ENCODE peak calls at places on chromosomes 12 and 14, in four cellular contexts. H is stimulated activated CD4-positive, alpha-beta T cell treated with anti-CD3 and anti-CD28 coated beads, Interleukin-2, amount 100 ng/mL, for 24 hours; Q is Calu3; L is esophagus squamous epithelium. K is an unnamed sample.

GRCh38 chr14:35374273-35374681 is 30.3 kb downstream of the NFKBIA start:
- DNase-seq in H (no peak), Q (peak; percentile 62), L (no peak), K (no peak)

GRCh38 chr14:92362781-92363235 is 39.8 kb downstream of the SLC24A4 start:
- DNase-seq in H (no peak), Q (peak; percentile 37), L (no peak), K (no peak)

GRCh38 chr12:120483621-120484020 is 12.3 kb upstream of the DYNLL1 start:
- DNase-seq in H (no peak), Q (no peak), L (no peak), K (no peak)

GRCh38 chr12:46430340-46430948 is 57.9 kb upstream of the SLC38A2 start:
- DNase-seq in H (no peak), Q (peak; percentile 20), L (no peak), K (no peak)

GRCh38 chr12:114063435-114063834 is 97.3 kb upstream of the RBM19 start:
- DNase-seq in H (no peak), Q (no peak), L (no peak), K (no peak)

GRCh38 chr12:13380297-13380696 is 183.8 kb downstream of the EMP1 start:
- DNase-seq in H (no peak), Q (no peak), L (no peak), K (no peak)

GRCh38 chr12:69150083-69150795 is 89.1 kb upstream of the CPSF6 start:
- DNase-seq in H (no peak), Q (no peak), L (no peak), K (no peak)

GRCh38 chr12:102603021-102603420 is 122.7 kb upstream of the IGF1 start:
- DNase-seq in H (no peak), Q (no peak), L (no peak), K (no peak)

GRCh38 chr14:41817626-41818025 is 210.9 kb downstream of the LRFN5 start:
- DNase-seq in H (no peak), Q (no peak), L (no peak), K (no peak)

GRCh38 chr12:126506426-126507182 is 1441.4 kb downstream of the AACS start:
- DNase-seq in H (no peak), Q (no peak), L (no peak), K (no peak)

GRCh38 chr14:31241450-31242114 is 34.0 kb upstream of the HECTD1 start:
- DNase-seq in H (no peak), Q (no peak), L (no peak), K (no peak)

K was measured in activated T-helper 2 cell treated with anti-CD3 and anti-CD28 coated beads, Interferon-gamma antibody, Interleukin-2, Interleukin-4, amounts not matched to agents 10 μg/mL and 5 μg/mL and 100 μg/mL, durations not matched to agents 14 hours and 24 hours and 36 hours.